ENCODE peak calls at places on chromosomes 1 and 21, in five cellular contexts. I, J, Z, X and P are unnamed samples.

GRCh38 chr1:109603229-109603628 is 16.2 kb downstream of the GNAT2 start:
- DNase-seq in X (no peak), I (no peak), J (no peak), Z (no peak), P (no peak)

GRCh38 chr1:215971793-215972441 is 404.8 kb downstream of the KCTD3 start:
- DNase-seq in Z (peak), J (no peak), X (no peak), I (no peak), P (no peak)

GRCh38 chr1:170807432-170807831 is 127.9 kb upstream of the MROH9 start:
- DNase-seq in X (no peak), J (no peak), Z (no peak), I (peak), P (no peak)

GRCh38 chr1:235068155-235069121 is 60.2 kb downstream of the TOMM20 start:
- DNase-seq in X (no peak), I (peak), J (no peak), Z (no peak), P (no peak)

GRCh38 chr1:248858096-248858890 is 592 bp downstream of the ZNF692 start:
- DNase-seq in Z (peak), X (peak), I (peak), J (no peak), P (peak)

GRCh38 chr1:115632251-115633026 is 9.3 kb upstream of the VANGL1 start:
- DNase-seq in Z (no peak), X (no peak), J (no peak), I (no peak), P (no peak)

GRCh38 chr1:7299994-7300393 is 471.1 kb upstream of the VAMP3 start:
- DNase-seq in Z (no peak), I (no peak), X (no peak), J (no peak), P (no peak)

GRCh38 chr21:42411197-42411869 is 7.6 kb downstream of the UBASH3A start:
- DNase-seq in I (peak), X (no peak), Z (peak), J (no peak), P (no peak)

GRCh38 chr21:26288033-26288432 is 117.5 kb upstream of the APP start:
- DNase-seq in X (no peak), J (no peak), Z (no peak), I (no peak), P (no peak)

GRCh38 chr1:178935610-178936009 is 64.7 kb upstream of the ANGPTL1 start:
- DNase-seq in Z (no peak), J (no peak), X (no peak), I (no peak), P (no peak)

GRCh38 chr1:11284784-11285183 is 11.8 kb downstream of the UBIAD1 start:
- DNase-seq in X (no peak), J (no peak), I (no peak), Z (no peak), P (no peak)

GRCh38 chr1:43776043-43776761 is 68.9 kb downstream of the ST3GAL3 start:
- DNase-seq in Z (no peak), I (no peak), X (no peak), J (no peak), P (no peak)